ENCODE peak calls at places on chromosomes 2 and 18, in nine cellular contexts. M is psoas muscle; X is effector memory CD4-positive, alpha-beta T cell; G is DMS 273 treated with DMSO at 0.1 percent for 48 hours; O is Caco-2; H is cardiac fibroblast; U is RCC 7860; J is GF-D8; Z is NCI-H510A treated with DMSO at 0.1 percent for 48 hours. L is an unnamed sample.

GRCh38 chr18:58843662-58844035 is 21.0 kb upstream of the ZNF532 start:
- DNase-seq in M (no peak), X (no peak), G (no peak), O (no peak), H (no peak), U (no peak), J (no peak), Z (no peak), L (no peak)

GRCh38 chr18:48902856-48903601 is 47.7 kb downstream of the SMAD7 start:
- DNase-seq in M (peak; percentile 74), X (no peak), G (no peak), O (no peak), H (peak; percentile 89), U (peak; percentile 20), J (no peak), Z (no peak), L (no peak)

GRCh38 chr2:48395658-48396057 is 134.3 kb upstream of the STON1 start:
- DNase-seq in M (no peak), X (no peak), G (no peak), O (no peak), H (no peak), U (no peak), J (no peak), Z (no peak), L (no peak)

GRCh38 chr2:168254158-168254935 is 7.0 kb upstream of the STK39 start:
- DNase-seq in M (no peak), X (no peak), G (peak; percentile 11), O (no peak), H (no peak), U (no peak), J (no peak), Z (no peak), L (no peak)

GRCh38 chr18:1018211-1018651 is 113.6 kb downstream of the ADCYAP1 start:
- DNase-seq in M (no peak), X (no peak), G (peak; percentile 76), O (no peak), H (peak; percentile 65), U (no peak), J (no peak), Z (no peak), L (peak; percentile 88)

GRCh38 chr18:11839556-11839955 is 11.7 kb upstream of the CHMP1B start:
- DNase-seq in M (no peak), X (no peak), G (no peak), O (no peak), H (no peak), U (no peak), J (no peak), Z (no peak), L (no peak)

GRCh38 chr2:98464772-98465310 is 20.2 kb downstream of the INPP4A start:
- DNase-seq in M (no peak), X (no peak), G (no peak), O (no peak), H (no peak), U (no peak), J (peak; percentile 97), Z (no peak), L (no peak)

GRCh38 chr2:109020217-109020637 is 31.2 kb upstream of the EDAR start:
- DNase-seq in M (no peak), X (no peak), G (no peak), O (peak; percentile 47), H (peak; percentile 73), U (no peak), J (no peak), Z (peak; percentile 4), L (no peak)

GRCh38 chr2:57453929-57454328 is 592.7 kb upstream of the VRK2 start:
- DNase-seq in M (no peak), X (no peak), G (no peak), O (no peak), H (no peak), U (no peak), J (no peak), Z (no peak), L (no peak)

GRCh38 chr18:75429975-75430374 is 2.5 kb upstream of the SMIM21 start:
- DNase-seq in M (no peak), X (no peak), G (no peak), O (no peak), H (no peak), U (no peak), J (no peak), Z (no peak), L (no peak)

GRCh38 chr2:64751286-64752260 is 97.9 kb upstream of the SERTAD2 start:
- DNase-seq in M (no peak), X (peak; percentile 96), G (no peak), O (peak; percentile 99), H (peak; percentile 70), U (peak; percentile 63), J (no peak), Z (peak; percentile 100), L (peak; percentile 10)

GRCh38 chr18:26488417-26489009 is 59.8 kb downstream of the KCTD1 start:
- DNase-seq in M (no peak), X (no peak), G (no peak), O (no peak), H (no peak), U (no peak), J (no peak), Z (no peak), L (no peak)

GRCh38 chr2:71801969-71802368 is 345.7 kb downstream of the CYP26B1 start:
- DNase-seq in M (peak; percentile 73), X (no peak), G (peak; percentile 30), O (peak; percentile 66), H (peak; percentile 82), U (peak; percentile 19), J (no peak), Z (no peak), L (no peak)

GRCh38 chr2:4522498-4523421 is 819.4 kb downstream of the DCDC2C start:
- DNase-seq in M (no peak), X (no peak), G (no peak), O (no peak), H (no peak), U (no peak), J (no peak), Z (no peak), L (no peak)

GRCh38 chr18:74281011-74281638 is 10.6 kb downstream of the CYB5A start:
- DNase-seq in M (no peak), X (no peak), G (no peak), O (no peak), H (no peak), U (no peak), J (no peak), Z (peak; percentile 47), L (no peak)